ENCODE peak calls at places on chromosome 4, in five cellular contexts. Z is cardiac muscle cell, U is breast epithelium, K is pancreas, F is heart right ventricle. P is an unnamed sample. For H3K27me3, the result is how much of the 10 kb centered on the place peaks cover.

GRCh38 chr4:76611164-76611563 is 176.1 kb downstream of the SHROOM3 start:
- DNase-seq in Z (peak), F (no peak), K (no peak), U (no peak), P (no peak)

GRCh38 chr4:40937140-40937725 is 187.5 kb downstream of the NSUN7 start:
- DNase-seq in U (no peak), K (no peak), Z (no peak), F (no peak), P (no peak)

GRCh38 chr4:105936901-105937300 is 41.6 kb downstream of the NPNT start:
- DNase-seq in K (no peak), F (no peak), U (no peak), Z (no peak), P (no peak)

GRCh38 chr4:61406677-61407076 is 206.6 kb downstream of the ADGRL3 start:
- DNase-seq in U (no peak), K (no peak), F (no peak), Z (no peak), P (no peak)

GRCh38 chr4:47786958-47787370 is 50.9 kb downstream of the CORIN start:
- DNase-seq in F (no peak), Z (no peak), K (no peak), U (no peak), P (no peak)

GRCh38 chr4:168273838-168274237 is 44.7 kb downstream of the DDX60 start:
- DNase-seq in K (no peak), U (no peak), Z (no peak), F (no peak), P (no peak)

GRCh38 chr4:7411896-7412585 is 22.7 kb downstream of the PSAPL1 start:
- DNase-seq in K (peak), Z (no peak), F (no peak), U (no peak), P (no peak)

GRCh38 chr4:163810757-163811156 is 316.3 kb downstream of the TMA16 start:
- DNase-seq in U (no peak), Z (no peak), K (no peak), F (no peak), P (no peak)

GRCh38 chr4:169341490-169341889 is 70.7 kb upstream of the SH3RF1 start:
- DNase-seq in F (no peak), Z (peak), U (no peak), K (peak), P (no peak)

GRCh38 chr4:140286503-140286902 is 86.9 kb upstream of the SCOC start:
- DNase-seq in K (no peak), Z (no peak), U (no peak), F (no peak), P (no peak)

GRCh38 chr4:139142097-139142496 is 34.9 kb downstream of the ELF2 start:
- DNase-seq in Z (no peak), U (no peak), K (no peak), F (no peak), P (no peak)

GRCh38 chr4:156941940-156942548 is 29.6 kb downstream of the PDGFC start:
- DNase-seq in Z (peak), F (peak), U (no peak), K (peak), P (peak)

DNA sequence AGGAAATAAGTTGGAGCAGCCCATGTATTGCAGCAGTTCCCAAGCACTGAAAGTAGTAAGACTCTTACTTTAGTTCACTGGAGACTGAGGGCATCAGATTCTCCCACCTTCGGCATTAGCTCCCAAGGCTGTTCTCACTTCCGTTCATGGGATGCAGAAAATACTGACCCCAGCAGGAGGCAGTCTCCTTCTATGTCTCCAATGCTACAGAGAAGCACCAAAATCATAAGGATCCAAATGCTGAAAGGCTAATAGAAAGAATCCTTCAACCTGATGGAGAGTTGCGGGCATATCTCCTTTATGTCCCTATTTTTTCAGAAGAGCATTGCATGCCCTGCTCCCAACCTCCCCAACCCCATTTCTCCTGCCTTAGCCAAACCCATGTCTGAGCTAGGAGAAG is 32.4 kb downstream of the ADH7 start:
- DNase-seq in K (no peak), U (no peak), F (no peak), Z (no peak), P (no peak)
- TF ChIP-seq CTCF in K (no peak), U (no peak), F (no peak), Z (no peak), P (no peak)

DNA sequence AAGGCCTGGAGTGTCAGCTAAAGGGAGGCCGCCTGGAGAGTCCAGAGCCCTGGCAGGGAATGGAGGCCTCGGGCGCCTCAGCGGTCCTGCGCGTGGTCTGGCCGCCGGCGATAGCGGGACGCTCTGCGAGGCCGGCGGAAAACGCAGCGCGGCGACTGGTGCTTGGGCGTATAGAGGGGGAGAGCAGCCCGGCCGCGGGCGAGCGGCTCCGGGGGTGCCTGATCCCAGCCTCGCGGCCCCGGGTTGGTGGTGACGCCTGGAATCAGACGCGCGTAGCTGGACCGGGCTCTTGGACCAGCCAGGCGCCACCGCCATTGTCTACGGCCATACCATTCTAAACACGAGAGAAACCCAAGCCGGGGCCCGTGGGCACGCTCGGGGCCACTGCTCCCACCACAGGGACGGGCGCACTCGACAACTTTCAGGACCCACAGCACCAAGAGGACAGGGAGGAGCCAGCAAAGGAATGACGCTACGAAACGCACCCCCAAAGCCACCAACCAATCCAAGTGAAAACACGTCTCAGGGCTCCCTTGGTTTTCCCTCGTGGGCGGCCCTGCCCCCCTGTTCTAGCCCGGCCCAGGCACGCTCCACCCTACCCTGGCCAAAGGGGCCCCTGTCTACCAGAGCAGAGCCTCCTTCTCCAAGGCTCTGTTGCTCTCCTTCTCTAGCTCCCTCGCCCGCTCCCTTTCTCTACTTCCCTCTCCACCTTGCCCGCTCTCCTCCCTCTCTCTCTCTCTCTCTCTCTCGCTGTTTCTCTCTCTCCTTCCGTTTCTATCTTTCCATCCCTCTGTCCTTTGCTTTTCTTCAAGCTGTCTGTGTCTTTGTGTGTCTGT is 7.8 kb downstream of the FRG2 start:
- DNase-seq in Z (no peak), U (no peak), F (no peak), K (no peak), P (no peak)
- H3K27me3 ChIP-seq in Z (half or more), U (half or more), F (half or more), K (under half), P (under half)

GRCh38 chr4:84718699-84719098 is 135.8 kb downstream of the CDS1 start:
- DNase-seq in Z (peak), U (no peak), F (no peak), K (no peak), P (no peak)

GRCh38 chr4:84722720-84723119 is 139.8 kb downstream of the CDS1 start:
- DNase-seq in F (no peak), Z (no peak), U (no peak), K (no peak), P (no peak)

DNA sequence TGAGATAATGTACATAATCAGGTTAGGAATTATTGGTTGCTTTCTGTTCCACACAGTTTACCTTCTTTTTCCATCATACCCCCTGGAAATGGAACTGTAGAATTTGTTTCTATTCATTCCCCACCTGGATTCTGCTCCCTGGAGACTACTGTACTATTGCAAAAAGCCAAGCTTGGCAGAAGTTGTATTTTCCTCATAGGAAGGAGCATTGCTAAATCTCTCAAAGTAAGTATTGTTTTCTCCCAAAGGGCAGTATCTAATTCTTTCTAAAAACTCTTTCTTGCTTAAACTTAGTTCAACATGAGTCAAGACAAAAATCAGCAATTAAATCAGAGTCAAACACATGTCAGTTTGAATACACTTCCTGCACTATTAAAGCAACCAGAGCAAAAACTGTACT is 136.2 kb downstream of the CDS1 start:
- DNase-seq in U (no peak), F (no peak), Z (peak), K (no peak), P (no peak)
- TF ChIP-seq CTCF in U (no peak), F (no peak), Z (no peak), K (no peak), P (no peak)

GRCh38 chr4:174215055-174215454 is 68.4 kb downstream of the FBXO8 start:
- DNase-seq in U (no peak), K (no peak), F (no peak), Z (no peak), P (no peak)
- H3K27me3 ChIP-seq in U (half or more), K (under half), F (under half), Z (half or more), P (half or more)

GRCh38 chr4:104169437-104169836 is 325.3 kb downstream of the CXXC4 start:
- DNase-seq in U (no peak), Z (no peak), K (no peak), F (no peak), P (no peak)
- TF ChIP-seq CTCF in U (no peak), Z (no peak), K (no peak), F (no peak), P (no peak)

DNA sequence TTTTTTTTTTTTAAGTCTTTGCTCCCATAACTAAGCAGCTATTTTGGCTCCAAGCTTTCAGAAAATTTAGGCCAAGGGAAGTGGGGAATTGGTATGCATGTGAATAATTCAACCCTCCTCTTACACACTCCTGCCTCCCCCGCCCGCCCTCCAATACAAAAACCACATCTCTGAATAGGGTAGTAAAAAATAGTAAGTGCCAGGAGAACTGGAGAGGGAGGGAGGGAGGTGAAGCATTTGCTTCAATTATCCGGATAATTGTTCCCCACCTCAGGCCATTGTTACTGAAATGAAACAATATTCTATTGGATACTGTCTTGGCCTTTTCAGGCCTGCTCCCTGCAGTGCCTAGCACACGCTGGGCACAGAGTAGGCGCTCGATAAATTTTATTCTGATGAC is 5.5 kb upstream of the GSX2 start:
- DNase-seq in K (no peak), Z (no peak), U (no peak), F (no peak), P (no peak)
- H3K27me3 ChIP-seq in K (half or more), Z (half or more), U (half or more), F (half or more), P (under half)

GRCh38 chr4:5809216-5809776 is 83.6 kb downstream of the CRMP1 start:
- DNase-seq in Z (no peak), K (no peak), F (no peak), U (no peak), P (no peak)

GRCh38 chr4:5810770-5811430 is 82.0 kb downstream of the CRMP1 start:
- DNase-seq in U (no peak), K (no peak), F (no peak), Z (no peak), P (no peak)

GRCh38 chr4:5810151-5810550 is 82.7 kb downstream of the CRMP1 start:
- DNase-seq in F (no peak), U (no peak), K (no peak), Z (no peak), P (no peak)

GRCh38 chr4:5805270-5805669 is 87.6 kb downstream of the CRMP1 start:
- DNase-seq in U (no peak), F (no peak), K (no peak), Z (no peak), P (no peak)

GRCh38 chr4:5808081-5808741 is 84.7 kb downstream of the CRMP1 start:
- DNase-seq in K (no peak), F (no peak), U (no peak), Z (peak), P (no peak)
- TF ChIP-seq CTCF in K (no peak), F (no peak), U (no peak), Z (no peak), P (no peak)

DNA sequence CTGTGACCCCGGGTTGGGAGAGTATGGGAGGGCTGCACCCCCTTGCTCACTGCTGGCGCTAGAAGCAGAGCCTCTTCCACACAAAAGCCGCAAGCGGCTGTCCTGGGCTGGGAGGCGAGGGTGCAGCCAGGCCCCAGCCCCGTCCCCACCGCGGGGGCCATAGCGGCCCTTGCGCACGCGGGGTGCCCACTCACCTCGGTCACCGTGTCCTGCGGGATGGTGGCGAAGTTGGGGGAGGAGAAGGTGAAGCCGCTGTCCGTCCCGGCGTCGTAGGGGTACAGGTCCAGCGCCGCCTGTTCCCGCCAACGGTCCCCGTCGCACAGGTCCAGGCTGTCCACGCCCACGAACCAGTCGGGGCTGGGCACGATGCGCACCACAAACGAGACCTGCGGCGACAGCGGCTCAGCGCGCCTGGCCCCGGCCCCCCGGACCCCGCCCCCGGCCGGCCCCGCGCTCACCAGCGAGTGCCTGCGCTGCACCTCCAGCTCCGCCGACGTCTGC is 1.5 kb downstream of the SPON2 start:
- DNase-seq in U (no peak), F (no peak), Z (no peak), K (no peak), P (no peak)
- H3K27me3 ChIP-seq in U (under half), F (under half), Z (half or more), K (under half), P (under half)

P was measured in prostate gland.